ENCODE peak calls at places on chromosomes 6 and 20, in six cellular contexts. One of them, this sample, is unnamed.

GRCh38 chr6:127954082-127954481 is 53.2 kb upstream of the THEMIS start:
- DNase-seq in epithelial cell of esophagus: no peak
- DNase-seq in fibroblast of mammary gland: no peak
- DNase-seq in stomach: no peak
- DNase-seq in PC-3: peak; percentile 5
- DNase-seq in psoas muscle: no peak
- DNase-seq in this sample: no peak

GRCh38 chr6:36336779-36337194 is at the start of gene BNIP5:
- DNase-seq in epithelial cell of esophagus: no peak
- DNase-seq in fibroblast of mammary gland: no peak
- DNase-seq in stomach: peak; percentile 50
- DNase-seq in PC-3: no peak
- DNase-seq in psoas muscle: no peak
- DNase-seq in this sample: no peak

GRCh38 chr6:146546440-146546839 is 2.8 kb downstream of the RAB32 start:
- DNase-seq in epithelial cell of esophagus: peak; percentile 97
- DNase-seq in fibroblast of mammary gland: peak; percentile 86
- DNase-seq in stomach: no peak
- DNase-seq in PC-3: peak; percentile 87
- DNase-seq in psoas muscle: no peak
- DNase-seq in this sample: no peak

GRCh38 chr6:126170433-126170832 is 169.5 kb upstream of the CENPW start:
- DNase-seq in epithelial cell of esophagus: no peak
- DNase-seq in fibroblast of mammary gland: no peak
- DNase-seq in stomach: no peak
- DNase-seq in PC-3: no peak
- DNase-seq in psoas muscle: no peak
- DNase-seq in this sample: no peak

GRCh38 chr6:89284081-89284480 is 31.0 kb downstream of the GABRR2 start:
- DNase-seq in epithelial cell of esophagus: no peak
- DNase-seq in fibroblast of mammary gland: no peak
- DNase-seq in stomach: no peak
- DNase-seq in PC-3: no peak
- DNase-seq in psoas muscle: no peak
- DNase-seq in this sample: no peak

GRCh38 chr6:90194371-90194841 is 102.2 kb downstream of the BACH2 start:
- DNase-seq in epithelial cell of esophagus: peak; percentile 61
- DNase-seq in fibroblast of mammary gland: peak; percentile 92
- DNase-seq in stomach: no peak
- DNase-seq in PC-3: peak; percentile 59
- DNase-seq in psoas muscle: no peak
- DNase-seq in this sample: peak; percentile 66

GRCh38 chr20:22579711-22580697 is 4.4 kb downstream of the FOXA2 start:
- DNase-seq in epithelial cell of esophagus: no peak
- DNase-seq in fibroblast of mammary gland: no peak
- DNase-seq in stomach: peak; percentile 53
- DNase-seq in PC-3: no peak
- DNase-seq in psoas muscle: no peak
- DNase-seq in this sample: no peak

GRCh38 chr20:60228255-60228654 is 270.0 kb downstream of the CDH26 start:
- DNase-seq in epithelial cell of esophagus: peak; percentile 31
- DNase-seq in fibroblast of mammary gland: no peak
- DNase-seq in stomach: no peak
- DNase-seq in PC-3: no peak
- DNase-seq in psoas muscle: no peak
- DNase-seq in this sample: no peak

GRCh38 chr6:162644153-162644552 is 83.4 kb downstream of the PRKN start:
- DNase-seq in epithelial cell of esophagus: no peak
- DNase-seq in fibroblast of mammary gland: no peak
- DNase-seq in stomach: no peak
- DNase-seq in PC-3: no peak
- DNase-seq in psoas muscle: peak; percentile 55
- DNase-seq in this sample: no peak

GRCh38 chr20:18001131-18001921 is 32.5 kb downstream of the MGME1 start:
- DNase-seq in epithelial cell of esophagus: peak; percentile 98
- DNase-seq in fibroblast of mammary gland: peak; percentile 97
- DNase-seq in stomach: peak; percentile 75
- DNase-seq in PC-3: peak; percentile 69
- DNase-seq in psoas muscle: peak; percentile 88
- DNase-seq in this sample: no peak

GRCh38 chr20:44603327-44603726 is 20.9 kb downstream of the PKIG start:
- DNase-seq in epithelial cell of esophagus: no peak
- DNase-seq in fibroblast of mammary gland: no peak
- DNase-seq in stomach: no peak
- DNase-seq in PC-3: no peak
- DNase-seq in psoas muscle: no peak
- DNase-seq in this sample: no peak

GRCh38 chr20:9480066-9480465 is 34.3 kb upstream of the LAMP5 start:
- DNase-seq in epithelial cell of esophagus: no peak
- DNase-seq in fibroblast of mammary gland: no peak
- DNase-seq in stomach: no peak
- DNase-seq in PC-3: no peak
- DNase-seq in psoas muscle: no peak
- DNase-seq in this sample: no peak

GRCh38 chr20:59393142-59393541 is 92.7 kb downstream of the EDN3 start:
- DNase-seq in epithelial cell of esophagus: no peak
- DNase-seq in fibroblast of mammary gland: no peak
- DNase-seq in stomach: no peak
- DNase-seq in PC-3: no peak
- DNase-seq in psoas muscle: no peak
- DNase-seq in this sample: no peak

GRCh38 chr6:35311390-35312075 is 13.9 kb downstream of the DEF6 start:
- DNase-seq in epithelial cell of esophagus: no peak
- DNase-seq in fibroblast of mammary gland: no peak
- DNase-seq in stomach: no peak
- DNase-seq in PC-3: no peak
- DNase-seq in psoas muscle: no peak
- DNase-seq in this sample: peak; percentile 64

GRCh38 chr20:29427201-29428060 is 1830.0 kb upstream of the DEFB115 start:
- DNase-seq in epithelial cell of esophagus: no peak
- DNase-seq in fibroblast of mammary gland: no peak
- DNase-seq in stomach: no peak
- DNase-seq in PC-3: no peak
- DNase-seq in psoas muscle: no peak
- DNase-seq in this sample: no peak

GRCh38 chr6:3455490-3456394 is 1.1 kb downstream of the SLC22A23 start:
- DNase-seq in epithelial cell of esophagus: peak; percentile 15
- DNase-seq in fibroblast of mammary gland: no peak
- DNase-seq in stomach: peak; percentile 27
- DNase-seq in PC-3: no peak
- DNase-seq in psoas muscle: peak; percentile 69
- DNase-seq in this sample: no peak

GRCh38 chr6:107383705-107384104 is 75.7 kb downstream of the PDSS2 start:
- DNase-seq in epithelial cell of esophagus: no peak
- DNase-seq in fibroblast of mammary gland: no peak
- DNase-seq in stomach: no peak
- DNase-seq in PC-3: no peak
- DNase-seq in psoas muscle: no peak
- DNase-seq in this sample: no peak

GRCh38 chr6:159197251-159197650 is 28.1 kb downstream of the FNDC1 start:
- DNase-seq in epithelial cell of esophagus: no peak
- DNase-seq in fibroblast of mammary gland: no peak
- DNase-seq in stomach: no peak
- DNase-seq in PC-3: no peak
- DNase-seq in psoas muscle: no peak
- DNase-seq in this sample: no peak
- TF ChIP-seq CTCF in epithelial cell of esophagus: no peak
- TF ChIP-seq CTCF in fibroblast of mammary gland: no peak
- TF ChIP-seq CTCF in stomach: no peak
- TF ChIP-seq CTCF in PC-3: no peak
- TF ChIP-seq CTCF in psoas muscle: no peak
- TF ChIP-seq CTCF in this sample: no peak

DNA sequence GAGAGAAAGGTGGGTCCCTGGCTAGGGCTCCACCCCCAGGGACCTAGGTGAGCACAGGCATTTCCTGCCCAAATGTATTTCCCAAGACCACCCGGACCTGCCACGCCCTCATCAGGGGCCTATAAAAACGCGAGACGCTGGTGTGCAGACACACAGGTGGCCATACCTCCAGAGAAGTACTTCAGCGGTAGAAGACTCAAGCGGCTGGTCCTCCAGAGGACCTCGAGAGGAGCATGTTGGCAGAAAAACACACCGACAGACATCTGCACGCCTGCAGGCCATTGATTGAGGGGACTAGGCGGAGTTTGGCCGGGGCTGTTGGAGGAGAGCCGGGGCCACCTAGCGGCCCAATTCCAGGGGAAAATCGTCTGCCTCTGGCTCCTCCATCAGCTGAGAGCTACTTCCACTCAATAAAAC is 695.8 kb upstream of the MMS22L start:
- DNase-seq in epithelial cell of esophagus: peak; percentile 17
- DNase-seq in fibroblast of mammary gland: no peak
- DNase-seq in stomach: no peak
- DNase-seq in PC-3: peak; percentile 54
- DNase-seq in psoas muscle: no peak
- DNase-seq in this sample: no peak
- TF ChIP-seq CTCF in epithelial cell of esophagus: peak; percentile 9
- TF ChIP-seq CTCF in fibroblast of mammary gland: no peak
- TF ChIP-seq CTCF in stomach: no peak
- TF ChIP-seq CTCF in PC-3: peak; percentile 64
- TF ChIP-seq CTCF in psoas muscle: no peak
- TF ChIP-seq CTCF in this sample: no peak

DNA sequence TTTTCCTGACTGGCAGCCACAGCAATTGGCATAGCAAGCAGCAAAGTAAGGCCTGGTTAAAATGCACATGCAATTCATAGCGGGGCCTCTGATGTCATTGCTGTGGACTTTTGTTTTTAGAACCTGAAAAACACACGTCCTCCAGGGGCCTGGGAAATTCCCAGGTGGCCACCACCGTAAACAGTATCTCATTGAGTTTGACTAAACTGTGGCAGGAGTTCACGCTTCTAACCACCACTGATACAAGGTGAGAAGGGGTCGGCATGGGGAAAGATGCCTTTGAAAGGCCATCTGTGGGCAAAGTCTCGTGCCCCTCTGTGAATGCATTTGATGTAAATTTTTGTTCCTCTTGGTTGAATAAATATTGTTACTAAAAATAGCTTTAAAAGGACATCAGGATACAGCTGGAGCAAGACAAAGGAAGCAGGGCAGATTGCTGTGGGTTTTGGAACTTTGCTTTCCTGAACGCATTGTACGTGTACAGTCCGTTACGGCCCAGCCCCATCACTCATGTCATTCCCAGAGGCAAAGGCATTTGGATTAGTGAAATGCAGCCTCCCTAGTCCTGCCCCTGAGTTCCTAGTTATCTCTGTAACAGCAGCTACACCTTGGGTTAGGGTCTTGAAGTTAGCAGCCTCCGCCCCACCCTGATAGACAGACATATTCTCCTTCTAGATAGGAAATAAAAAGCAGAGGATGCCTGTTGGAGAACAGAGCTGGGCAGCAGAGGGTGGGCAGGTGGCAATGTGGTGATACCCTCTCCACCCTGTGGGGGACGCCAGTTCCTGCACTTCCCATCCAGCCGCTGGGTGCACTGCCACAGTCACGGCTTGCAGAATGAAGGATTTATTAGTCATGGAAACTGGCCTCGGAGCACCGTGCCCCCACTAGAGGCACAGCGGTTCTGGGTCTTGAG is 80.3 kb downstream of the ZDHHC14 start:
- DNase-seq in epithelial cell of esophagus: no peak
- DNase-seq in fibroblast of mammary gland: no peak
- DNase-seq in stomach: no peak
- DNase-seq in PC-3: no peak
- DNase-seq in psoas muscle: no peak
- DNase-seq in this sample: peak; percentile 94
- TF ChIP-seq CTCF in epithelial cell of esophagus: no peak
- TF ChIP-seq CTCF in fibroblast of mammary gland: no peak
- TF ChIP-seq CTCF in stomach: no peak
- TF ChIP-seq CTCF in PC-3: no peak
- TF ChIP-seq CTCF in psoas muscle: no peak
- TF ChIP-seq CTCF in this sample: peak; percentile 28

GRCh38 chr20:12354725-12355124 is 437.0 kb downstream of the BTBD3 start:
- DNase-seq in epithelial cell of esophagus: no peak
- DNase-seq in fibroblast of mammary gland: no peak
- DNase-seq in stomach: no peak
- DNase-seq in PC-3: no peak
- DNase-seq in psoas muscle: no peak
- DNase-seq in this sample: no peak

GRCh38 chr20:12355185-12355584 is 437.5 kb downstream of the BTBD3 start:
- DNase-seq in epithelial cell of esophagus: no peak
- DNase-seq in fibroblast of mammary gland: no peak
- DNase-seq in stomach: no peak
- DNase-seq in PC-3: no peak
- DNase-seq in psoas muscle: no peak
- DNase-seq in this sample: no peak

GRCh38 chr20:12358006-12358654 is 440.4 kb downstream of the BTBD3 start:
- DNase-seq in epithelial cell of esophagus: peak; percentile 57
- DNase-seq in fibroblast of mammary gland: peak; percentile 15
- DNase-seq in stomach: no peak
- DNase-seq in PC-3: peak; percentile 65
- DNase-seq in psoas muscle: no peak
- DNase-seq in this sample: no peak

GRCh38 chr20:12358655-12359009 is 440.9 kb downstream of the BTBD3 start:
- DNase-seq in epithelial cell of esophagus: peak; percentile 16
- DNase-seq in fibroblast of mammary gland: no peak
- DNase-seq in stomach: no peak
- DNase-seq in PC-3: peak; percentile 31
- DNase-seq in psoas muscle: no peak
- DNase-seq in this sample: no peak
- TF ChIP-seq CTCF in epithelial cell of esophagus: peak; percentile 30
- TF ChIP-seq CTCF in fibroblast of mammary gland: no peak
- TF ChIP-seq CTCF in stomach: no peak
- TF ChIP-seq CTCF in PC-3: peak; percentile 27
- TF ChIP-seq CTCF in psoas muscle: no peak
- TF ChIP-seq CTCF in this sample: no peak

This sample was measured in activated CD8-positive, alpha-beta T cell treated with anti-CD3 and anti-CD28 coated beads for 36 hours.